ENCODE peak calls at places on chromosomes 5 and 9, in nine cellular contexts. One of them, this sample, is unnamed.

GRCh38 chr9:89872913-89873707 is 268.3 kb downstream of the GADD45G start:
- DNase-seq in NCI-H1092: no peak
- DNase-seq in activated T-cell treated with anti-CD3 and anti-CD28 coated beads, Interleukin-2, amount 50 U/mL, for 4 hours: no peak
- DNase-seq in A549: no peak
- DNase-seq in substantia nigra: no peak
- DNase-seq in psoas muscle: no peak
- DNase-seq in endothelial cell: no peak
- DNase-seq in ovary: peak
- DNase-seq in Right ventricle myocardium superior: no peak
- DNase-seq in this sample: peak

GRCh38 chr9:97565262-97565661 is 63.8 kb downstream of the TMOD1 start:
- DNase-seq in NCI-H1092: no peak
- DNase-seq in activated T-cell treated with anti-CD3 and anti-CD28 coated beads, Interleukin-2, amount 50 U/mL, for 4 hours: no peak
- DNase-seq in A549: no peak
- DNase-seq in substantia nigra: no peak
- DNase-seq in psoas muscle: no peak
- DNase-seq in endothelial cell: no peak
- DNase-seq in ovary: no peak
- DNase-seq in Right ventricle myocardium superior: no peak
- DNase-seq in this sample: no peak

GRCh38 chr9:136991993-136992818 is at the start of gene PAXX:
- DNase-seq in NCI-H1092: peak
- DNase-seq in activated T-cell treated with anti-CD3 and anti-CD28 coated beads, Interleukin-2, amount 50 U/mL, for 4 hours: peak
- DNase-seq in A549: peak
- DNase-seq in substantia nigra: peak
- DNase-seq in psoas muscle: peak
- DNase-seq in endothelial cell: peak
- DNase-seq in ovary: peak
- DNase-seq in Right ventricle myocardium superior: peak
- DNase-seq in this sample: peak

GRCh38 chr5:19630875-19631274 is 357.1 kb downstream of the CDH18 start:
- DNase-seq in NCI-H1092: no peak
- DNase-seq in activated T-cell treated with anti-CD3 and anti-CD28 coated beads, Interleukin-2, amount 50 U/mL, for 4 hours: no peak
- DNase-seq in A549: no peak
- DNase-seq in substantia nigra: no peak
- DNase-seq in psoas muscle: no peak
- DNase-seq in endothelial cell: no peak
- DNase-seq in ovary: no peak
- DNase-seq in Right ventricle myocardium superior: no peak
- DNase-seq in this sample: no peak

GRCh38 chr5:14587143-14587542 is 5.6 kb downstream of the OTULINL start:
- DNase-seq in NCI-H1092: no peak
- DNase-seq in activated T-cell treated with anti-CD3 and anti-CD28 coated beads, Interleukin-2, amount 50 U/mL, for 4 hours: no peak
- DNase-seq in A549: no peak
- DNase-seq in substantia nigra: no peak
- DNase-seq in psoas muscle: peak
- DNase-seq in endothelial cell: no peak
- DNase-seq in ovary: no peak
- DNase-seq in Right ventricle myocardium superior: peak
- DNase-seq in this sample: no peak

GRCh38 chr9:121984726-121985402 is 108.2 kb downstream of the TTLL11 start:
- DNase-seq in NCI-H1092: no peak
- DNase-seq in activated T-cell treated with anti-CD3 and anti-CD28 coated beads, Interleukin-2, amount 50 U/mL, for 4 hours: no peak
- DNase-seq in A549: no peak
- DNase-seq in substantia nigra: no peak
- DNase-seq in psoas muscle: peak
- DNase-seq in endothelial cell: no peak
- DNase-seq in ovary: no peak
- DNase-seq in Right ventricle myocardium superior: no peak
- DNase-seq in this sample: no peak

GRCh38 chr9:126721531-126722098 is 83.2 kb upstream of the ZBTB43 start:
- DNase-seq in NCI-H1092: no peak
- DNase-seq in activated T-cell treated with anti-CD3 and anti-CD28 coated beads, Interleukin-2, amount 50 U/mL, for 4 hours: no peak
- DNase-seq in A549: no peak
- DNase-seq in substantia nigra: no peak
- DNase-seq in psoas muscle: no peak
- DNase-seq in endothelial cell: no peak
- DNase-seq in ovary: no peak
- DNase-seq in Right ventricle myocardium superior: no peak
- DNase-seq in this sample: no peak

GRCh38 chr9:136791466-136792276 is 527 bp downstream of the TMEM141 start:
- DNase-seq in NCI-H1092: no peak
- DNase-seq in activated T-cell treated with anti-CD3 and anti-CD28 coated beads, Interleukin-2, amount 50 U/mL, for 4 hours: peak
- DNase-seq in A549: no peak
- DNase-seq in substantia nigra: peak
- DNase-seq in psoas muscle: peak
- DNase-seq in endothelial cell: peak
- DNase-seq in ovary: peak
- DNase-seq in Right ventricle myocardium superior: peak
- DNase-seq in this sample: peak

GRCh38 chr9:77471572-77471971 is 176.6 kb downstream of the GNA14 start:
- DNase-seq in NCI-H1092: no peak
- DNase-seq in activated T-cell treated with anti-CD3 and anti-CD28 coated beads, Interleukin-2, amount 50 U/mL, for 4 hours: no peak
- DNase-seq in A549: no peak
- DNase-seq in substantia nigra: no peak
- DNase-seq in psoas muscle: no peak
- DNase-seq in endothelial cell: no peak
- DNase-seq in ovary: no peak
- DNase-seq in Right ventricle myocardium superior: no peak
- DNase-seq in this sample: no peak

GRCh38 chr9:89870207-89870606 is 265.4 kb downstream of the GADD45G start:
- DNase-seq in NCI-H1092: no peak
- DNase-seq in activated T-cell treated with anti-CD3 and anti-CD28 coated beads, Interleukin-2, amount 50 U/mL, for 4 hours: no peak
- DNase-seq in A549: no peak
- DNase-seq in substantia nigra: no peak
- DNase-seq in psoas muscle: no peak
- DNase-seq in endothelial cell: no peak
- DNase-seq in ovary: no peak
- DNase-seq in Right ventricle myocardium superior: no peak
- DNase-seq in this sample: no peak

GRCh38 chr5:12111263-12111662 is 207.0 kb upstream of the CTNND2 start:
- DNase-seq in NCI-H1092: no peak
- DNase-seq in activated T-cell treated with anti-CD3 and anti-CD28 coated beads, Interleukin-2, amount 50 U/mL, for 4 hours: no peak
- DNase-seq in A549: no peak
- DNase-seq in substantia nigra: no peak
- DNase-seq in psoas muscle: no peak
- DNase-seq in endothelial cell: no peak
- DNase-seq in ovary: no peak
- DNase-seq in Right ventricle myocardium superior: no peak
- DNase-seq in this sample: no peak

GRCh38 chr9:84371737-84372136 is 31.2 kb upstream of the SLC28A3 start:
- DNase-seq in NCI-H1092: no peak
- DNase-seq in activated T-cell treated with anti-CD3 and anti-CD28 coated beads, Interleukin-2, amount 50 U/mL, for 4 hours: no peak
- DNase-seq in A549: no peak
- DNase-seq in substantia nigra: no peak
- DNase-seq in psoas muscle: no peak
- DNase-seq in endothelial cell: no peak
- DNase-seq in ovary: peak
- DNase-seq in Right ventricle myocardium superior: no peak
- DNase-seq in this sample: no peak

GRCh38 chr5:15254607-15255006 is 245.4 kb upstream of the FBXL7 start:
- DNase-seq in NCI-H1092: no peak
- DNase-seq in activated T-cell treated with anti-CD3 and anti-CD28 coated beads, Interleukin-2, amount 50 U/mL, for 4 hours: no peak
- DNase-seq in A549: no peak
- DNase-seq in substantia nigra: no peak
- DNase-seq in psoas muscle: no peak
- DNase-seq in endothelial cell: no peak
- DNase-seq in ovary: no peak
- DNase-seq in Right ventricle myocardium superior: no peak
- DNase-seq in this sample: no peak

GRCh38 chr5:7671420-7671819 is 179.5 kb downstream of the CFAP90 start:
- DNase-seq in NCI-H1092: no peak
- DNase-seq in activated T-cell treated with anti-CD3 and anti-CD28 coated beads, Interleukin-2, amount 50 U/mL, for 4 hours: no peak
- DNase-seq in A549: no peak
- DNase-seq in substantia nigra: no peak
- DNase-seq in psoas muscle: no peak
- DNase-seq in endothelial cell: no peak
- DNase-seq in ovary: no peak
- DNase-seq in Right ventricle myocardium superior: no peak
- DNase-seq in this sample: no peak

GRCh38 chr9:95504053-95504963 is 12.5 kb downstream of the PTCH1 start:
- DNase-seq in NCI-H1092: no peak
- DNase-seq in activated T-cell treated with anti-CD3 and anti-CD28 coated beads, Interleukin-2, amount 50 U/mL, for 4 hours: no peak
- DNase-seq in A549: peak
- DNase-seq in substantia nigra: no peak
- DNase-seq in psoas muscle: no peak
- DNase-seq in endothelial cell: peak
- DNase-seq in ovary: peak
- DNase-seq in Right ventricle myocardium superior: peak
- DNase-seq in this sample: no peak

GRCh38 chr9:127783644-127784043 is 2.2 kb upstream of the CDK9 start:
- DNase-seq in NCI-H1092: no peak
- DNase-seq in activated T-cell treated with anti-CD3 and anti-CD28 coated beads, Interleukin-2, amount 50 U/mL, for 4 hours: no peak
- DNase-seq in A549: no peak
- DNase-seq in substantia nigra: no peak
- DNase-seq in psoas muscle: no peak
- DNase-seq in endothelial cell: no peak
- DNase-seq in ovary: no peak
- DNase-seq in Right ventricle myocardium superior: peak
- DNase-seq in this sample: no peak

GRCh38 chr5:124030043-124030461 is 518.1 kb downstream of the CSNK1G3 start:
- DNase-seq in NCI-H1092: no peak
- DNase-seq in activated T-cell treated with anti-CD3 and anti-CD28 coated beads, Interleukin-2, amount 50 U/mL, for 4 hours: no peak
- DNase-seq in A549: no peak
- DNase-seq in substantia nigra: no peak
- DNase-seq in psoas muscle: no peak
- DNase-seq in endothelial cell: no peak
- DNase-seq in ovary: no peak
- DNase-seq in Right ventricle myocardium superior: no peak
- DNase-seq in this sample: no peak

GRCh38 chr5:151688406-151688805 is 1.7 kb upstream of the SPARC start:
- DNase-seq in NCI-H1092: no peak
- DNase-seq in activated T-cell treated with anti-CD3 and anti-CD28 coated beads, Interleukin-2, amount 50 U/mL, for 4 hours: no peak
- DNase-seq in A549: no peak
- DNase-seq in substantia nigra: no peak
- DNase-seq in psoas muscle: no peak
- DNase-seq in endothelial cell: no peak
- DNase-seq in ovary: no peak
- DNase-seq in Right ventricle myocardium superior: no peak
- DNase-seq in this sample: no peak

GRCh38 chr5:174970502-174970901 is 246.1 kb downstream of the MSX2 start:
- DNase-seq in NCI-H1092: no peak
- DNase-seq in activated T-cell treated with anti-CD3 and anti-CD28 coated beads, Interleukin-2, amount 50 U/mL, for 4 hours: no peak
- DNase-seq in A549: no peak
- DNase-seq in substantia nigra: no peak
- DNase-seq in psoas muscle: no peak
- DNase-seq in endothelial cell: no peak
- DNase-seq in ovary: no peak
- DNase-seq in Right ventricle myocardium superior: no peak
- DNase-seq in this sample: no peak

GRCh38 chr5:19555876-19556275 is 432.1 kb downstream of the CDH18 start:
- DNase-seq in NCI-H1092: no peak
- DNase-seq in activated T-cell treated with anti-CD3 and anti-CD28 coated beads, Interleukin-2, amount 50 U/mL, for 4 hours: no peak
- DNase-seq in A549: no peak
- DNase-seq in substantia nigra: no peak
- DNase-seq in psoas muscle: no peak
- DNase-seq in endothelial cell: no peak
- DNase-seq in ovary: no peak
- DNase-seq in Right ventricle myocardium superior: no peak
- DNase-seq in this sample: no peak

GRCh38 chr5:81971086-81971693 is 633 bp upstream of the ATG10 start:
- DNase-seq in NCI-H1092: no peak
- DNase-seq in activated T-cell treated with anti-CD3 and anti-CD28 coated beads, Interleukin-2, amount 50 U/mL, for 4 hours: no peak
- DNase-seq in A549: peak
- DNase-seq in substantia nigra: no peak
- DNase-seq in psoas muscle: no peak
- DNase-seq in endothelial cell: peak
- DNase-seq in ovary: no peak
- DNase-seq in Right ventricle myocardium superior: no peak
- DNase-seq in this sample: no peak

GRCh38 chr9:137478613-137479314 is 19.6 kb upstream of the NSMF start:
- DNase-seq in NCI-H1092: peak
- DNase-seq in activated T-cell treated with anti-CD3 and anti-CD28 coated beads, Interleukin-2, amount 50 U/mL, for 4 hours: no peak
- DNase-seq in A549: no peak
- DNase-seq in substantia nigra: no peak
- DNase-seq in psoas muscle: no peak
- DNase-seq in endothelial cell: no peak
- DNase-seq in ovary: no peak
- DNase-seq in Right ventricle myocardium superior: peak
- DNase-seq in this sample: no peak

GRCh38 chr5:108905818-108906217 is 158.1 kb downstream of the FER start:
- DNase-seq in NCI-H1092: no peak
- DNase-seq in activated T-cell treated with anti-CD3 and anti-CD28 coated beads, Interleukin-2, amount 50 U/mL, for 4 hours: no peak
- DNase-seq in A549: no peak
- DNase-seq in substantia nigra: no peak
- DNase-seq in psoas muscle: no peak
- DNase-seq in endothelial cell: no peak
- DNase-seq in ovary: no peak
- DNase-seq in Right ventricle myocardium superior: no peak
- DNase-seq in this sample: no peak

GRCh38 chr5:149310947-149311675 is 34.2 kb upstream of the GRPEL2 start:
- DNase-seq in NCI-H1092: no peak
- DNase-seq in activated T-cell treated with anti-CD3 and anti-CD28 coated beads, Interleukin-2, amount 50 U/mL, for 4 hours: no peak
- DNase-seq in A549: no peak
- DNase-seq in substantia nigra: no peak
- DNase-seq in psoas muscle: peak
- DNase-seq in endothelial cell: no peak
- DNase-seq in ovary: peak
- DNase-seq in Right ventricle myocardium superior: peak
- DNase-seq in this sample: no peak

GRCh38 chr5:96781031-96781733 is 26.6 kb downstream of the ERAP1 start:
- DNase-seq in NCI-H1092: no peak
- DNase-seq in activated T-cell treated with anti-CD3 and anti-CD28 coated beads, Interleukin-2, amount 50 U/mL, for 4 hours: no peak
- DNase-seq in A549: no peak
- DNase-seq in substantia nigra: no peak
- DNase-seq in psoas muscle: no peak
- DNase-seq in endothelial cell: no peak
- DNase-seq in ovary: no peak
- DNase-seq in Right ventricle myocardium superior: no peak
- DNase-seq in this sample: no peak

GRCh38 chr5:18394154-18394804 is 760.0 kb downstream of the TAF11L14 start:
- DNase-seq in NCI-H1092: peak
- DNase-seq in activated T-cell treated with anti-CD3 and anti-CD28 coated beads, Interleukin-2, amount 50 U/mL, for 4 hours: peak
- DNase-seq in A549: peak
- DNase-seq in substantia nigra: peak
- DNase-seq in psoas muscle: peak
- DNase-seq in endothelial cell: peak
- DNase-seq in ovary: no peak
- DNase-seq in Right ventricle myocardium superior: peak
- DNase-seq in this sample: peak

GRCh38 chr5:2797160-2797559 is 45.7 kb upstream of the IRX2 start:
- DNase-seq in NCI-H1092: peak
- DNase-seq in activated T-cell treated with anti-CD3 and anti-CD28 coated beads, Interleukin-2, amount 50 U/mL, for 4 hours: no peak
- DNase-seq in A549: no peak
- DNase-seq in substantia nigra: no peak
- DNase-seq in psoas muscle: no peak
- DNase-seq in endothelial cell: no peak
- DNase-seq in ovary: no peak
- DNase-seq in Right ventricle myocardium superior: no peak
- DNase-seq in this sample: no peak

GRCh38 chr5:92580814-92581213 is 1000.2 kb downstream of the NR2F1-AS1 start:
- DNase-seq in NCI-H1092: no peak
- DNase-seq in activated T-cell treated with anti-CD3 and anti-CD28 coated beads, Interleukin-2, amount 50 U/mL, for 4 hours: no peak
- DNase-seq in A549: no peak
- DNase-seq in substantia nigra: no peak
- DNase-seq in psoas muscle: no peak
- DNase-seq in endothelial cell: no peak
- DNase-seq in ovary: no peak
- DNase-seq in Right ventricle myocardium superior: no peak
- DNase-seq in this sample: no peak

GRCh38 chr5:64184832-64185231 is 19.2 kb downstream of the RNF180 start:
- DNase-seq in NCI-H1092: no peak
- DNase-seq in activated T-cell treated with anti-CD3 and anti-CD28 coated beads, Interleukin-2, amount 50 U/mL, for 4 hours: no peak
- DNase-seq in A549: no peak
- DNase-seq in substantia nigra: no peak
- DNase-seq in psoas muscle: no peak
- DNase-seq in endothelial cell: no peak
- DNase-seq in ovary: no peak
- DNase-seq in Right ventricle myocardium superior: no peak
- DNase-seq in this sample: no peak

GRCh38 chr5:95327211-95327610 is 42.3 kb upstream of the MCTP1 start:
- DNase-seq in NCI-H1092: no peak
- DNase-seq in activated T-cell treated with anti-CD3 and anti-CD28 coated beads, Interleukin-2, amount 50 U/mL, for 4 hours: no peak
- DNase-seq in A549: no peak
- DNase-seq in substantia nigra: no peak
- DNase-seq in psoas muscle: no peak
- DNase-seq in endothelial cell: no peak
- DNase-seq in ovary: no peak
- DNase-seq in Right ventricle myocardium superior: no peak
- DNase-seq in this sample: no peak

This sample was measured in mesothelial cell of epicardium.